ENCODE peak calls at places on chromosome 1, in ten cellular contexts. M, L, W, R, I, P, A, Y, E and B are unnamed samples.

GRCh38 chr1:118304722-118305344 is 119.8 kb upstream of the SPAG17 start:
- ATAC-seq in M (peak; percentile 24), L (no peak), W (peak; percentile 61), R (no peak), I (peak; percentile 64), P (peak; percentile 70), A (no peak), Y (no peak), E (no peak), B (no peak)

GRCh38 chr1:59631561-59631960 is 183.2 kb upstream of the HOOK1 start:
- ATAC-seq in M (peak; percentile 91), L (no peak), W (no peak), R (no peak), I (no peak), P (no peak), A (no peak), Y (no peak), E (no peak), B (no peak)

GRCh38 chr1:2001773-2002411 is 1.7 kb downstream of the CFAP74 start:
- ATAC-seq in M (no peak), L (no peak), W (no peak), R (peak; percentile 86), I (no peak), P (no peak), A (no peak), Y (no peak), E (no peak), B (no peak)

GRCh38 chr1:152024228-152024627 is 12.6 kb downstream of the S100A11 start:
- ATAC-seq in M (no peak), L (no peak), W (no peak), R (no peak), I (no peak), P (no peak), A (no peak), Y (no peak), E (no peak), B (no peak)

GRCh38 chr1:42837742-42838141 is 8.7 kb upstream of the ZNF691 start:
- ATAC-seq in M (no peak), L (no peak), W (peak; percentile 45), R (peak; percentile 48), I (no peak), P (peak; percentile 52), A (no peak), Y (no peak), E (no peak), B (no peak)

GRCh38 chr1:25502957-25503356 is 40.4 kb upstream of the LDLRAP1 start:
- ATAC-seq in M (no peak), L (no peak), W (no peak), R (no peak), I (no peak), P (no peak), A (peak; percentile 59), Y (no peak), E (no peak), B (no peak)

GRCh38 chr1:78277253-78277652 is 213.5 kb upstream of the PTGFR start:
- ATAC-seq in M (no peak), L (peak; percentile 39), W (peak; percentile 47), R (no peak), I (no peak), P (no peak), A (peak; percentile 33), Y (no peak), E (no peak), B (no peak)

GRCh38 chr1:211355873-211356272 is 29.2 kb downstream of the TRAF5 start:
- ATAC-seq in M (no peak), L (peak; percentile 25), W (no peak), R (no peak), I (no peak), P (no peak), A (no peak), Y (peak; percentile 62), E (no peak), B (no peak)

GRCh38 chr1:23885222-23885621 is 17.1 kb upstream of the FUCA1 start:
- ATAC-seq in M (no peak), L (no peak), W (no peak), R (no peak), I (no peak), P (no peak), A (no peak), Y (no peak), E (no peak), B (no peak)